ENCODE peak calls at places on chromosomes 16 and 17, in eight cellular contexts. P, V, Q, A, T, I, O and U are unnamed samples.
A peak's percentile ranks its signal among the peaks of the same experiment; 100 is the strongest.

GRCh38 chr16:23876256-23876896 is 40.6 kb downstream of the PRKCB start:
- DNase-seq in I (no peak), P (no peak), Q (no peak), T (no peak), A (no peak), O (no peak), V (no peak), U (no peak)

GRCh38 chr17:48542114-48542955 is 2.6 kb downstream of the HOXB2 start:
- DNase-seq in P (no peak), Q (no peak), V (no peak), O (no peak), A (no peak), I (no peak), T (no peak), U (no peak)

GRCh38 chr16:61792194-61792904 is 243.9 kb downstream of the CDH8 start:
- DNase-seq in T (no peak), V (no peak), Q (no peak), I (no peak), A (no peak), P (peak; percentile 72), O (no peak), U (no peak)

GRCh38 chr16:4714996-4715395 is 19.1 kb downstream of the ANKS3 start:
- DNase-seq in P (no peak), A (no peak), O (no peak), T (no peak), Q (no peak), V (no peak), I (no peak), U (no peak)

GRCh38 chr17:57507828-57508227 is 237.3 kb downstream of the CCDC182 start:
- DNase-seq in O (no peak), V (no peak), Q (no peak), I (no peak), P (no peak), T (no peak), A (no peak), U (no peak)

GRCh38 chr17:6524520-6524919 is 31.8 kb downstream of the PITPNM3 start:
- DNase-seq in O (no peak), A (no peak), T (no peak), Q (no peak), V (no peak), I (no peak), P (peak; percentile 36), U (peak; percentile 65)

GRCh38 chr17:50221500-50222480 is 20.4 kb upstream of the COL1A1 start:
- DNase-seq in V (no peak), I (no peak), Q (no peak), P (no peak), O (peak; percentile 81), A (no peak), T (no peak), U (no peak)

GRCh38 chr17:51258756-51259573 is 884 bp downstream of the MBTD1 start:
- DNase-seq in I (peak; percentile 39), O (peak; percentile 55), T (no peak), Q (peak; percentile 22), P (peak; percentile 23), V (peak; percentile 34), A (no peak), U (peak; percentile 23)

GRCh38 chr17:81599719-81600486 is 37.0 kb downstream of the NPLOC4 start:
- DNase-seq in P (no peak), O (no peak), V (peak; percentile 14), T (no peak), A (peak; percentile 66), Q (no peak), I (no peak), U (no peak)

GRCh38 chr17:58631523-58632323 is 60.1 kb downstream of the TEX14 start:
- DNase-seq in I (peak; percentile 99), P (peak; percentile 98), T (peak; percentile 78), Q (peak; percentile 97), A (peak; percentile 94), V (peak; percentile 97), O (peak; percentile 96), U (peak; percentile 74)

GRCh38 chr17:12296120-12296727 is 275.5 kb downstream of the MAP2K4 start:
- DNase-seq in P (no peak), Q (no peak), A (peak; percentile 31), V (no peak), O (no peak), T (no peak), I (no peak), U (no peak)

GRCh38 chr17:49509588-49509917 is 14.5 kb downstream of the NGFR start:
- DNase-seq in V (no peak), I (no peak), O (no peak), Q (no peak), A (no peak), T (no peak), P (no peak), U (no peak)

GRCh38 chr16:83906690-83907089 is 7.8 kb downstream of the MLYCD start:
- DNase-seq in Q (no peak), O (no peak), I (no peak), V (no peak), T (no peak), A (no peak), P (no peak), U (no peak)

DNA sequence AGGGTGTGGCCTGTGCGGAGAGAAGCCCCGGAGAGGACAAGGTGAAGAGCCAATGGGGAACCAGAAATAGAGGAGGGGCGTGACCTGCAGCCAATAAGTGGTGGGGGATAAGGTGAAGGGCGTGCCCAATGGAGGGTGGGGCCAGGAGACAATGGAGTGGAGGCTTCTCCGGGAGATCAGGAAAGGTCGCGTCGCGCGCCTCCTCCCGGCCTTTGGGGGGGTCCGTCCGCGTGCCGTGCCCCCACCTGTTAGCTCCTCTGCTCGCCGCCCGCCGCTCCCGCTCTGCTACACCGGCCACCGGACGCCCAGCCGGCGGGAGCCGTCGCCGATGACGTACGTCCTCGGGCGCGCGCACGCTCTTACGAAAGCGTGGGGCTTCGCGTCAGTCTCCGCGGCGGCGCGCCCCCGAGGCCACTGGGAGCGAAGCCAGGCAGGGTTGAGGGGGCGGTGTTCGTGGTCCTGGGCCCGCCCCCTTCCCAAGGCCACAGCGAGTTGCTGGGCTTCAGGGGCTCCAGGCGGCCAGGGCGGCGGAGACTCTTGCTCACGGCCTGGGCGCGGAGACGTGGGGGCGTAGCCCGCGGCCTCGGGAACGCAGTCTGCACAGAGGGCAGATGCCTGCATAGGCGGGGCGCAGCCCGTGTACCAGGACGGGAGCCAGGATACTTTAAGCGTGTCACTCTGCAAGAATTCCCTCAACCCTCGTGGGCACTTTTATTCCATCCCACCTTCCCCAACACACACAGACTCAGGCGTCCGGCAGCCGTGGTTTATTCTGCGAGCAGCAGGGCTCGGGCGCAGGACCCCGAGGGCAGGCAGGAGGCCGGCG is at the start of gene MATCAP1:
- DNase-seq in Q (peak; percentile 98), T (peak; percentile 95), O (peak; percentile 98), A (peak; percentile 97), I (peak; percentile 99), V (peak; percentile 95), P (peak; percentile 98), U (peak; percentile 99)
- TF ChIP-seq POLR2A in Q (peak; percentile 71), T (peak; percentile 61), O (peak; percentile 33), A (peak; percentile 54), I (peak; percentile 67), V (peak; percentile 77), P (peak; percentile 45), U (peak; percentile 51)

GRCh38 chr17:44071198-44071520 is 624 bp downstream of the G6PC3 start:
- DNase-seq in A (no peak), I (no peak), V (no peak), P (no peak), T (no peak), O (no peak), Q (no peak), U (no peak)

GRCh38 chr17:44071772-44072171 is 1.2 kb downstream of the G6PC3 start:
- DNase-seq in O (no peak), Q (no peak), I (no peak), T (no peak), A (no peak), P (no peak), V (no peak), U (no peak)

GRCh38 chr17:44067547-44067945 is 1.1 kb upstream of the LSM12 start:
- DNase-seq in P (no peak), T (no peak), O (no peak), Q (no peak), V (no peak), I (no peak), A (no peak), U (no peak)

GRCh38 chr17:44069974-44070454 is 521 bp upstream of the G6PC3 start:
- DNase-seq in O (peak; percentile 74), T (no peak), P (peak; percentile 67), Q (no peak), I (no peak), A (no peak), V (no peak), U (no peak)

DNA sequence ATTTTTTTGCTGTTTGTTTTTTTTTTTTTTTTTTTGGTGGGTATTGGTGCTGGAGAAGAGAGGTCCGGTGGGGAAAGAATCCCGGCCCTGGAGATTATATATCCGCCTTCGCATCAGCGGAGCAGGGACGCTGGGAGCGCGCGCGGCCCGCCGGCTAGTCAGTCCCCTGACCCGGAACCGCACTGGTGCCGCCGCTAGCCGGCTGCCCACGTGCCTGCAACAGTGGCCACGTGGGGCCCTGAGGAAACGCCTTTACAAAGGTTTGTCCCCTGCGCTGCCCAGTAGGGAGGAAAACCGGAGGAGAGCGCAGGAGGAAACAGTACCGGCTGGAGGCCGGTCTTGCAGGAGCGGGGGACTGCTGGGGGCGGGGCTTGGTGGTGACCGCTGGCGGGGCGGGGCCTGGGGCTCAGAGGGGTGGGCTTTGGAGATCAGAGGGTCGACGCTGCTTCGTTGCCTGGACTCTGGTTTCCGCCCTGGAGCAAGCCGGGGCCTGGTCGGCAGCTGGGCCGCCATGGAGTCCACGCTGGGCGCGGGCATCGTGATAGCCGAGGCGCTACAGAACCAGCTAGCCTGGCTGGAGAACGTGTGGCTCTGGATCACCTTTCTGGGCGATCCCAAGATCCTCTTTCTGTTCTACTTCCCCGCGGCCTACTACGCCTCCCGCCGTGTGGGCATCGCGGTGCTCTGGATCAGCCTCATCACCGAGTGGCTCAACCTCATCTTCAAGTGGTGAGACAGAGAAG is at the start of gene G6PC3:
- DNase-seq in A (peak; percentile 98), P (peak; percentile 99), O (peak; percentile 99), I (peak; percentile 99), T (peak; percentile 97), V (peak; percentile 96), Q (peak; percentile 96), U (peak; percentile 96)
- TF ChIP-seq POLR2A in A (peak; percentile 67), P (peak; percentile 97), O (peak; percentile 77), I (peak; percentile 96), T (peak; percentile 88), V (peak; percentile 75), Q (peak; percentile 82), U (peak; percentile 85)

DNA sequence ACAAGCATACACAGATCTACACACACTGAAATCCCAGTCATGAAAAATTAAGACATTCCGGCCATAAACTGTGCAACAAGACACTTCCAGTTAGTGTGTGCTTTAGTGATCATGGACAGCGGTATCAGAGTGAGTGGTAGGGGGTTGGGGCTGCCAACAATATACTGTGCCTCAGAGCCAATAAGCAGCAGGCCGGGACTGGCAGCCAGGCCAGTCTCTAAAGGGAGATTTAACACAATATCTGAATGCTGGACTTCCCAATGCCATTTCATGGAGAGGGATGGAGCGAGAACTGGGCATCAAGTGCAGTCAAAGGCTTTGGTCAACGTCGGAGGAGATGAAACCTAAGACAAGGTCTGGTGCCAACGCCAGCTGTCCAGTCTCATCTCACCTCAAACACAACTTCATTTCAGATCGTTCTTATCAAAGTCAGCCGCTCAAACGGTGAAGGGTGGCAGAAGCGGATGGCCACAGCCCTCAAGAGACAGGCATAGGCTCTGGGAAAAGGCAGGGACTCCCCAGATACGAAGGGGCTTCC is 983 bp downstream of the USP32 start:
- DNase-seq in P (peak; percentile 45), I (peak; percentile 39), T (peak; percentile 38), O (peak; percentile 64), Q (peak; percentile 43), V (peak; percentile 38), A (peak; percentile 39), U (no peak)
- TF ChIP-seq POLR2A in P (no peak), I (peak; percentile 41), T (peak; percentile 68), O (peak; percentile 28), Q (no peak), V (no peak), A (peak; percentile 21), U (peak; percentile 16)

GRCh38 chr16:87391324-87391949 is 699 bp upstream of the MAP1LC3B start:
- DNase-seq in A (peak; percentile 77), P (peak; percentile 47), O (no peak), V (peak; percentile 65), T (peak; percentile 57), Q (peak; percentile 68), I (peak; percentile 76), U (no peak)
- TF ChIP-seq POLR2A in A (no peak), P (no peak), O (no peak), V (no peak), T (no peak), Q (no peak), I (peak; percentile 70), U (no peak)